ENCODE peak calls at places on chromosomes 6 and 20, in seven cellular contexts. F is CD8-positive, alpha-beta T cell; Z is AG09309; U is fibroblast of pulmonary artery; A is PC-3; I is OCI-LY7; X is tibial artery. D is an unnamed sample.
A peak's percentile ranks its signal among the peaks of the same experiment; 100 is the strongest.

GRCh38 chr6:163637524-163637923 is 223.0 kb downstream of the QKI start:
- DNase-seq in I (no peak), A (no peak), Z (no peak), X (no peak), F (no peak), U (no peak), D (no peak)

GRCh38 chr6:75608955-75609533 is 7.4 kb downstream of the SENP6 start:
- DNase-seq in A (no peak), X (no peak), F (no peak), U (no peak), Z (no peak), I (peak; percentile 21), D (no peak)

GRCh38 chr6:4281341-4282293 is 146.2 kb upstream of the ECI2 start:
- DNase-seq in F (no peak), Z (no peak), A (peak; percentile 81), X (no peak), U (peak; percentile 31), I (peak; percentile 2), D (no peak)

GRCh38 chr6:69973763-69974162 is 107.4 kb downstream of the COL19A1 start:
- DNase-seq in Z (no peak), X (no peak), I (no peak), U (no peak), A (no peak), F (no peak), D (no peak)

GRCh38 chr6:111651185-111652034 is 45.7 kb upstream of the TRAF3IP2 start:
- DNase-seq in Z (no peak), I (no peak), X (no peak), A (no peak), U (no peak), F (no peak), D (no peak)

GRCh38 chr6:13908955-13909381 is 15.8 kb upstream of the RNF182 start:
- DNase-seq in A (peak; percentile 82), U (peak; percentile 76), X (no peak), Z (peak; percentile 38), I (no peak), F (no peak), D (peak; percentile 44)

GRCh38 chr6:140275725-140276124 is 901.3 kb upstream of the CITED2 start:
- DNase-seq in Z (no peak), A (peak; percentile 69), U (no peak), F (no peak), I (no peak), X (no peak), D (no peak)

GRCh38 chr20:44836596-44837120 is 26.3 kb upstream of the RIMS4 start:
- DNase-seq in X (no peak), I (no peak), F (no peak), Z (no peak), U (no peak), A (no peak), D (no peak)

GRCh38 chr6:79536615-79536968 is 638 bp downstream of the LCA5 start:
- DNase-seq in F (no peak), I (peak; percentile 8), Z (no peak), A (peak; percentile 20), U (peak; percentile 55), X (peak; percentile 69), D (no peak)

GRCh38 chr6:168188310-168188973 is 109.4 kb upstream of the FRMD1 start:
- DNase-seq in Z (no peak), A (no peak), U (no peak), X (peak; percentile 21), F (peak; percentile 19), I (no peak), D (no peak)

GRCh38 chr6:118370722-118371121 is 177.4 kb upstream of the PLN start:
- DNase-seq in X (no peak), U (no peak), Z (no peak), I (no peak), A (no peak), F (no peak), D (no peak)

GRCh38 chr6:146200136-146200708 is 171.4 kb downstream of the GRM1 start:
- DNase-seq in X (no peak), A (no peak), U (peak; percentile 23), Z (no peak), I (no peak), F (no peak), D (no peak)

GRCh38 chr20:24894488-24894887 is 54.6 kb upstream of the CST7 start:
- DNase-seq in I (no peak), U (no peak), Z (no peak), A (no peak), X (no peak), F (no peak), D (no peak)

GRCh38 chr6:134295953-134296553 is 21.9 kb downstream of the SGK1 start:
- DNase-seq in I (peak; percentile 10), Z (peak; percentile 99), U (peak; percentile 100), X (peak; percentile 74), F (no peak), A (peak; percentile 87), D (no peak)

GRCh38 chr6:17045581-17046322 is 56.1 kb upstream of the STMND1 start:
- DNase-seq in A (peak; percentile 9), U (peak; percentile 48), I (no peak), Z (peak; percentile 57), F (no peak), X (no peak), D (no peak)

GRCh38 chr6:135251964-135252429 is 70.9 kb downstream of the MYB start:
- DNase-seq in X (no peak), F (no peak), I (no peak), Z (no peak), U (peak; percentile 35), A (peak; percentile 54), D (no peak)

GRCh38 chr6:44254201-44254956 is 2.9 kb downstream of the SLC35B2 start:
- DNase-seq in U (no peak), X (no peak), I (no peak), F (no peak), A (no peak), Z (no peak), D (peak; percentile 45)

GRCh38 chr6:36223706-36224105 is 27.2 kb downstream of the BRPF3 start:
- DNase-seq in U (peak; percentile 22), I (no peak), F (no peak), X (no peak), A (no peak), Z (no peak), D (no peak)

GRCh38 chr20:62473717-62474584 is 1.8 kb downstream of the GATA5 start:
- DNase-seq in X (no peak), U (no peak), A (no peak), F (no peak), Z (no peak), I (no peak), D (no peak)

GRCh38 chr20:62475819-62476073 is at the start of gene GATA5:
- DNase-seq in F (no peak), U (no peak), Z (no peak), A (no peak), I (no peak), X (no peak), D (no peak)

GRCh38 chr20:62474585-62475026 is 1.2 kb downstream of the GATA5 start:
- DNase-seq in F (no peak), I (no peak), X (no peak), U (no peak), A (no peak), Z (no peak), D (no peak)

GRCh38 chr20:62476074-62476838 is 461 bp upstream of the GATA5 start:
- DNase-seq in U (no peak), F (no peak), A (no peak), Z (no peak), I (no peak), X (no peak), D (no peak)

GRCh38 chr20:62475027-62475818 is 572 bp downstream of the GATA5 start:
- DNase-seq in U (no peak), X (no peak), A (no peak), I (no peak), Z (no peak), F (no peak), D (no peak)
- H3K4me3 ChIP-seq in U (no peak overlapping the region), X (peak overlapping the region; percentile 10), A (peak overlapping the region; percentile 23), I (no peak overlapping the region), Z (no peak overlapping the region), F (no peak overlapping the region), D (peak overlapping the region; percentile 2)

DNA sequence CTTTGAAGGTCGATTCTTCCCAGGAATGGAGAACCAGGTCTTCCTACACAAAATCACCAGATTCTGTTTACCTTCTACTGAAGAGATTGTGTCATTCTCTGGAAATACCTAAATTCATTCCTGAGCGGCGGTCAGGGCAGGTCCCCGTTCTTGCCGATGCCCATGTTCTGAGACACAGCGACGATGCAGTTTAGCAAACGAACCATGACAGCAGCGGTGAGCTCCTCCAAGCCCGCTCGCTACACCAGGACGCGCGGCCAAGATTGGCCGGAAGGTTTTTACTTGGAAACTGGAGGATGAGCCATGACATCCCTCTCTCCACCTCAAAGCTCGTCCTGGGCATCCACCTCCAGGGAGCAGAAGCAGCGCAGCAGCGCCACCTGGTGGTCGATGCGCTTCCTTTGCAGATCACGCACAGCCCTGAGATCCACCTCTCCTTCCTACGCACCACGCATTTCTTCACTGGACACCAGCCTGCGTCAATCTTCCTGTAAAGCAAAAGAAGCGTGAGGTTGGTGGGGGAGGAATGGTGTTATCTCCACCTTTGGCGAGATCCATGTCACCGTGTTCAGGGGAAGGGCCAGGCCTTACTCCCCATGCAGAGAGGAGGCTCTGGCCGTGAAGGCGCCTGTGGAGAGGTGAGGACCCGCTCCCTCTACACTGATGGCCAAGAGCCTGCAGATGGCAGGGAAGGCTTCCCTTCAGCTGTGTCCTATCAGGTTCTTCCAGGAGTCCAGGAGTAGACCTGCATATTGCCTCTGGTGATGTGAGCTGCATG is 9.9 kb upstream of the HLA-B start:
- DNase-seq in I (peak; percentile 88), F (peak; percentile 93), X (peak; percentile 88), Z (peak; percentile 50), U (peak; percentile 93), A (peak; percentile 96), D (peak; percentile 88)
- TF ChIP-seq CTCF in I (peak; percentile 93), F (peak; percentile 94), X (peak; percentile 94), Z (peak; percentile 97), U (peak; percentile 94), A (peak; percentile 94), D (peak; percentile 91)

DNA sequence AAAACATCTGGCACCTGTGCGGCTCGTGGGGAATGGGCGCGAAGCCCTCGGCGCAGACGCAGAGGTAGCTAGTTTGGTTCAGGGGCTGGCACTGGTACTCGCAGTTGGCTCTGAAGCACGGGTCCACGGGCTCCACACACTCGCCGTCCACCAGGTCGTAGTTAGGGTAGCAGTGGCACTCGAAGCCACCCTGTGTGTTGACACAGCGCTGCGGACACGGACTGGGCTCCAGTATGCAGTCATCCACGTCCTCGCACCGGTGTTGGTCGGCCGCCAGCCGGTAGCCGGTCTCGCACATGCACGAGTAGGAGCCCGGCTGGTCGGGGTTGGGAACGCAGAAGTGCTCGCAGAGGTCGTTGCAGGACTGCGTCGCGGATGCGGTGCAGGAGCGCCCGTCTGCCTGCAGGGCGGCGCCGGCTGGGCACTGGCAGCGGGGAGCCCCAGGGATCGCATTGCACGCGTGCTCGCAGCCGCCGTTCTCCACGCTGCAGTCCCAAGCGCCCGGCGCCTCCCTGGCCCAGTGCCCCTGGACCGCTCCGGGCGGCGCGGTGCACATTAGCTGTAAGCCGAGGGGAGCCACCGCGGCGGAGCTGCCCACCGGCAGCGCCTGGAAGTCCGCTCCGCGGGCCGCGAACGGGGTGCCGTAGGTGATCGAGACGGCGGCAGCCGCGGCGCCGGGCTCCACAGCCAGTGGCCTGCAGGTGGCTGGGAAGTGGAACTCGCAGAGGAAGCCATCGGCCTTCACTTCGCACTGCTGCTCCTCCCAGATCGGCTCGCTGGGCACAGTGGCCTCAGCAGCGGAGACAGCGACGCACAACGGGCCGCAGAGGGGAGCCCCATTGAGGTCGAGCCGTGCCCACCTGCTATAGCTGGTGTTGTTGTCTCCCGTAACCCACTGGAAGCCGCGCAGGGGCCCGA is 930 bp downstream of the THBD start:
- DNase-seq in X (peak; percentile 84), I (no peak), Z (no peak), U (peak; percentile 49), F (no peak), A (peak; percentile 55), D (no peak)
- H3K4me3 ChIP-seq in X (peak overlapping the region; percentile 63), I (no peak overlapping the region), Z (peak overlapping the region; percentile 47), U (peak overlapping the region; percentile 53), F (no peak overlapping the region), A (peak overlapping the region; percentile 73), D (no peak overlapping the region)

GRCh38 chr6:166259296-166259977 is 48.8 kb downstream of the PRR18 start:
- DNase-seq in I (peak; percentile 22), F (peak; percentile 36), Z (no peak), X (no peak), A (no peak), U (no peak), D (no peak)
- TF ChIP-seq CTCF in I (no peak), F (no peak), Z (no peak), X (no peak), A (no peak), U (no peak), D (no peak)